ENCODE peak calls at places on chromosomes 5 and 9, in five cellular contexts. I is ovary, F is suprapubic skin, A is right lobe of liver, B is transverse colon. L is an unnamed sample.

GRCh38 chr9:75870450-75870849 is 20.0 kb upstream of the PCSK5 start:
- DNase-seq in I (no peak), F (no peak), A (no peak), B (no peak), L (no peak)

GRCh38 chr9:27117489-27118135 is 8.6 kb downstream of the TEK start:
- DNase-seq in I (peak), F (no peak), A (peak), B (peak), L (no peak)

GRCh38 chr9:100352201-100352726 is 478 bp downstream of the TEX10 start:
- DNase-seq in I (peak), F (peak), A (peak), B (peak), L (no peak)

GRCh38 chr9:114263853-114264510 is 58.9 kb upstream of the ORM1 start:
- DNase-seq in I (peak), F (no peak), A (no peak), B (no peak), L (no peak)

GRCh38 chr5:17991775-17992174 is 357.5 kb downstream of the TAF11L14 start:
- DNase-seq in I (no peak), F (no peak), A (no peak), B (no peak), L (no peak)

GRCh38 chr5:123422433-123423277 is 548 bp downstream of the CEP120 start:
- DNase-seq in I (no peak), F (no peak), A (no peak), B (no peak), L (peak)

GRCh38 chr9:133942206-133942975 is 49.7 kb downstream of the VAV2 start:
- DNase-seq in I (no peak), F (no peak), A (peak), B (no peak), L (no peak)

GRCh38 chr5:151738125-151738848 is 20.1 kb downstream of the ATOX1 start:
- DNase-seq in I (peak), F (no peak), A (no peak), B (no peak), L (no peak)

GRCh38 chr9:20921362-20921761 is 110.1 kb downstream of the HACD4 start:
- DNase-seq in I (no peak), F (no peak), A (no peak), B (no peak), L (no peak)

GRCh38 chr9:133118568-133118967 is 2.5 kb downstream of the RALGDS start:
- DNase-seq in I (no peak), F (no peak), A (peak), B (no peak), L (no peak)

GRCh38 chr5:55634866-55635265 is 77.3 kb downstream of the SLC38A9 start:
- DNase-seq in I (no peak), F (no peak), A (no peak), B (no peak), L (no peak)

GRCh38 chr5:167861134-167861930 is 430.1 kb upstream of the WWC1 start:
- DNase-seq in I (no peak), F (no peak), A (no peak), B (no peak), L (no peak)

GRCh38 chr5:82421119-82421518 is 143.0 kb upstream of the RPS23 start:
- DNase-seq in I (no peak), F (no peak), A (no peak), B (no peak), L (no peak)

GRCh38 chr5:912356-913091 is 19.8 kb downstream of the TRIP13 start:
- DNase-seq in I (no peak), F (no peak), A (no peak), B (no peak), L (no peak)

GRCh38 chr9:85224301-85224700 is 517.5 kb downstream of the AGTPBP1 start:
- DNase-seq in I (no peak), F (no peak), A (no peak), B (no peak), L (no peak)

GRCh38 chr5:174798411-174798930 is 74.1 kb downstream of the MSX2 start:
- DNase-seq in I (no peak), F (no peak), A (no peak), B (no peak), L (no peak)

GRCh38 chr5:10581424-10581748 is 17.5 kb downstream of the ANKRD33B start:
- DNase-seq in I (no peak), F (no peak), A (no peak), B (no peak), L (no peak)
- H3K27ac ChIP-seq in I (no peak), F (no peak), A (no peak), B (peak), L (no peak)

DNA sequence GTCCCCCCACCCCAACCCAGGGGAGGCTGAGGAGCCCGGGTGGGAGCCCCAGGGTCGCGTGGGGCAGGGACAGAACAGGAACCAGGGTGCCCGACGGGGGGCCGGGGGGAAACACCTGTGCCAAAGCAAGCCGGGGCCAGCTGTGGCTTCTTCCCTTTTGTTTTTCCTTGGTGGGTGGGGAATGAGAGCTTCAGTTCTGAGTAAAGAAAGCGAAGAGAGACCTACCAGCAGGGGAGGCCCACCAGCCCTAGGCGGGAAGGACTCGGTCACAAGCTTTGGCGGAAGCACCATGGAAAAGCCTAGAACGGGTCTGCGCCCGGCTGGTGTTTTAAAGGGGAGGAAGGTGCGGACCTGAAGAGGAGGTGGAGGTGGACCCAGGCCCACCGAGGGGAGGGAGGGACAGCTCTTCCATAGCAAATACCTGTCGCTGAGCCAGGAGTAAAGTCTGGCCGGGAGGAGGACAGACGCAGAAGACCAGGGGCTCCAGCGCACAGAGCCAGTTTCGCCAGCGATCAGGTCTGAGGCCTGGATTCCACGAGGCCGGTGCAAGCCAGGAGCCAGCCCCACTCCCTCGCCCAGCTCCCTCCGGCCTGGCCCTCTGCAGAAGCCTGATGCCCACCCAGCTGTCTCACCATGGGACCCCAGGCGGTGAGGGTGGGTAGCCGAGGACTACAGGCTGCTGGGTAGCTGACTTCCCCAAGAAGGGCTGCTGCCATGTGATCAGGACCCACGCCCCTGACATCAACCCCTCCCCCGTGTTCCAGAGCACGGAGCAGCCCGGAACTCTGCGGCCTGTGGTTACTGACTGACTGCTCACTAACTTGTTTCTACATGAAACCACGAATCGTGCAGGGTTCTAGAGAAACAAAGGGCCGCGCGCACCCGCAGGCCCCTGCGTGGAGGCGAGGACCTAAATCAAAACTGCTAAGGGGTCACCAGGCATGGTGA is 849 bp upstream of the MGAT1 start:
- DNase-seq in I (peak), F (peak), A (peak), B (peak), L (peak)
- TF ChIP-seq POLR2A in I (no peak), F (no peak), A (peak), B (peak), L (no peak)

GRCh38 chr5:180323929-180324632 is 29.1 kb downstream of the GFPT2 start:
- DNase-seq in I (no peak), F (no peak), A (no peak), B (no peak), L (no peak)
- H3K27ac ChIP-seq in I (no peak), F (no peak), A (no peak), B (no peak), L (no peak)

GRCh38 chr5:135705230-135705631 is 126.4 kb upstream of the CXCL14 start:
- DNase-seq in I (no peak), F (no peak), A (no peak), B (no peak), L (no peak)

GRCh38 chr5:135700731-135701130 is 121.9 kb upstream of the CXCL14 start:
- DNase-seq in I (no peak), F (peak), A (no peak), B (no peak), L (no peak)

GRCh38 chr5:135703026-135703550 is 124.3 kb upstream of the CXCL14 start:
- DNase-seq in I (no peak), F (no peak), A (no peak), B (no peak), L (no peak)

GRCh38 chr5:135704616-135705015 is 125.8 kb upstream of the CXCL14 start:
- DNase-seq in I (no peak), F (no peak), A (no peak), B (no peak), L (no peak)

GRCh38 chr5:135702191-135702590 is 123.4 kb upstream of the CXCL14 start:
- DNase-seq in I (no peak), F (no peak), A (no peak), B (no peak), L (no peak)
- TF ChIP-seq POLR2A in I (no peak), F (no peak), A (no peak), B (no peak), L (no peak)

GRCh38 chr9:129343119-129343696 is 165.1 kb upstream of the IER5L start:
- DNase-seq in I (no peak), F (no peak), A (no peak), B (no peak), L (no peak)
- H3K27ac ChIP-seq in I (no peak), F (peak), A (peak), B (peak), L (peak)

GRCh38 chr5:72154076-72154756 is 46.9 kb downstream of the MAP1B start:
- DNase-seq in I (no peak), F (no peak), A (no peak), B (no peak), L (no peak)
- TF ChIP-seq POLR2A in I (no peak), F (no peak), A (no peak), B (no peak), L (no peak)

L was measured in Peyer's patch.